ENCODE peak calls at places on chromosomes 12 and 14, in nine cellular contexts. One of them, this sample, is unnamed.

GRCh38 chr12:47870175-47870781 is 34.5 kb downstream of the VDR start:
- DNase-seq in A549: peak
- DNase-seq in Peyer's patch: peak
- DNase-seq in lower leg skin: no peak
- DNase-seq in HCT116: no peak
- DNase-seq in ovary: peak
- DNase-seq in IMR-90: no peak
- DNase-seq in tibial nerve: peak
- DNase-seq in transverse colon: peak
- DNase-seq in this sample: peak

GRCh38 chr12:42213954-42214426 is 24.1 kb downstream of the YAF2 start:
- DNase-seq in A549: no peak
- DNase-seq in Peyer's patch: no peak
- DNase-seq in lower leg skin: no peak
- DNase-seq in HCT116: no peak
- DNase-seq in ovary: peak
- DNase-seq in IMR-90: peak
- DNase-seq in tibial nerve: no peak
- DNase-seq in transverse colon: peak
- DNase-seq in this sample: peak

GRCh38 chr14:33657478-33657877 is 293.4 kb downstream of the EGLN3 start:
- DNase-seq in A549: no peak
- DNase-seq in Peyer's patch: no peak
- DNase-seq in lower leg skin: no peak
- DNase-seq in HCT116: no peak
- DNase-seq in ovary: no peak
- DNase-seq in IMR-90: peak
- DNase-seq in tibial nerve: no peak
- DNase-seq in transverse colon: no peak
- DNase-seq in this sample: no peak

GRCh38 chr12:116939734-116940133 is 29.0 kb downstream of the FBXW8 start:
- DNase-seq in A549: no peak
- DNase-seq in Peyer's patch: no peak
- DNase-seq in lower leg skin: no peak
- DNase-seq in HCT116: no peak
- DNase-seq in ovary: no peak
- DNase-seq in IMR-90: no peak
- DNase-seq in tibial nerve: no peak
- DNase-seq in transverse colon: no peak
- DNase-seq in this sample: no peak

GRCh38 chr12:3323002-3323685 is 167.9 kb upstream of the PRMT8 start:
- DNase-seq in A549: no peak
- DNase-seq in Peyer's patch: no peak
- DNase-seq in lower leg skin: no peak
- DNase-seq in HCT116: no peak
- DNase-seq in ovary: no peak
- DNase-seq in IMR-90: no peak
- DNase-seq in tibial nerve: no peak
- DNase-seq in transverse colon: no peak
- DNase-seq in this sample: peak

GRCh38 chr12:121334513-121335343 is 17.5 kb downstream of the ANAPC5 start:
- DNase-seq in A549: peak
- DNase-seq in Peyer's patch: no peak
- DNase-seq in lower leg skin: no peak
- DNase-seq in HCT116: peak
- DNase-seq in ovary: no peak
- DNase-seq in IMR-90: peak
- DNase-seq in tibial nerve: no peak
- DNase-seq in transverse colon: no peak
- DNase-seq in this sample: no peak

GRCh38 chr12:3828888-3829287 is 44.3 kb downstream of the PARP11 start:
- DNase-seq in A549: no peak
- DNase-seq in Peyer's patch: no peak
- DNase-seq in lower leg skin: no peak
- DNase-seq in HCT116: no peak
- DNase-seq in ovary: no peak
- DNase-seq in IMR-90: no peak
- DNase-seq in tibial nerve: no peak
- DNase-seq in transverse colon: no peak
- DNase-seq in this sample: no peak

GRCh38 chr12:85835417-85835809 is 796 bp downstream of the RASSF9 start:
- DNase-seq in A549: no peak
- DNase-seq in Peyer's patch: no peak
- DNase-seq in lower leg skin: no peak
- DNase-seq in HCT116: no peak
- DNase-seq in ovary: no peak
- DNase-seq in IMR-90: peak
- DNase-seq in tibial nerve: no peak
- DNase-seq in transverse colon: no peak
- DNase-seq in this sample: no peak

GRCh38 chr12:128258866-128259555 is 8.0 kb upstream of the TMEM132C start:
- DNase-seq in A549: no peak
- DNase-seq in Peyer's patch: no peak
- DNase-seq in lower leg skin: no peak
- DNase-seq in HCT116: no peak
- DNase-seq in ovary: no peak
- DNase-seq in IMR-90: no peak
- DNase-seq in tibial nerve: no peak
- DNase-seq in transverse colon: no peak
- DNase-seq in this sample: no peak

GRCh38 chr12:110320548-110320947 is 39.5 kb downstream of the ATP2A2 start:
- DNase-seq in A549: no peak
- DNase-seq in Peyer's patch: no peak
- DNase-seq in lower leg skin: no peak
- DNase-seq in HCT116: no peak
- DNase-seq in ovary: no peak
- DNase-seq in IMR-90: no peak
- DNase-seq in tibial nerve: no peak
- DNase-seq in transverse colon: no peak
- DNase-seq in this sample: no peak

GRCh38 chr14:106622200-106622745 is 1095.9 kb downstream of the TMEM121 start:
- DNase-seq in A549: no peak
- DNase-seq in Peyer's patch: no peak
- DNase-seq in lower leg skin: no peak
- DNase-seq in HCT116: no peak
- DNase-seq in ovary: no peak
- DNase-seq in IMR-90: no peak
- DNase-seq in tibial nerve: no peak
- DNase-seq in transverse colon: peak
- DNase-seq in this sample: no peak

GRCh38 chr14:103748539-103748867 is 32.9 kb downstream of the ZFYVE21 start:
- DNase-seq in A549: no peak
- DNase-seq in Peyer's patch: peak
- DNase-seq in lower leg skin: no peak
- DNase-seq in HCT116: no peak
- DNase-seq in ovary: no peak
- DNase-seq in IMR-90: no peak
- DNase-seq in tibial nerve: no peak
- DNase-seq in transverse colon: no peak
- DNase-seq in this sample: no peak

DNA sequence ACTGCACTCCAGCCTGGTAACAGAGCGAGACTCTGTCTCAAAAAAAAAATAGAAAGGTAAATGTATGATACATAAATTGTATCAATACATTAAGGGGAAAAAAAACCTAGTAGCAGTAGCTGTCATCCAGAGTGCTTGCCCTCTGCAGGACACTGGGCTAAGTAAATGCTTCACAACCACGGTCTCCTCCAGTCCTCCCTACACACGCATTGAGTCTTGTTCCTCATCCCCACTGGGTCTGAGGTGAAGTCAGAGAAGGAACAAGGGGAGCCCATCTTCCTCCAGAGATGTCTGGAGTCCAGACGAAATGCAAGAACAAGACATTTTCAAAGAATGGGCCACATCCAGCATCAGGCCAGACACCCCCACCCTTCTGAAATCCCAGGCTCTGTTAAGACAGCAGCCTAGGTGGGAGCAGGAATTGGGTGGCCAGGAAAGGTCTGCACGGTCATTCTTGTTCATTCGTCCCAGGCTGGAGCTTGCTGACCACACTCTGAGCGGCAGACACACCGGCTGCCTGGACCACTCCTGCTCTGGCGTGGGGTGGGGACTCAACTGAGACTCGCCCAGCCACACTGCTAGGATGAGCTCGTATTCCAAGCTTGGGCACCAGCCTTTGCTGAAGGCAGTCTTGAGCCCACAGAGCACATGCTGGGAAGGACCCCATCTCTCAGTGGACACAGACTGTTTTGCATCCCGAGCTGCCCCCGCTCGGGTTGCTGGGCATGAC is 45.5 kb downstream of the CHGA start:
- DNase-seq in A549: no peak
- DNase-seq in Peyer's patch: no peak
- DNase-seq in lower leg skin: no peak
- DNase-seq in HCT116: no peak
- DNase-seq in ovary: no peak
- DNase-seq in IMR-90: no peak
- DNase-seq in tibial nerve: no peak
- DNase-seq in transverse colon: no peak
- DNase-seq in this sample: peak
- TF ChIP-seq POLR2A in A549: no peak
- TF ChIP-seq POLR2A in Peyer's patch: no peak
- TF ChIP-seq POLR2A in lower leg skin: no peak
- TF ChIP-seq POLR2A in HCT116: no peak
- TF ChIP-seq POLR2A in ovary: no peak
- TF ChIP-seq POLR2A in IMR-90: no peak
- TF ChIP-seq POLR2A in tibial nerve: no peak
- TF ChIP-seq POLR2A in transverse colon: no peak
- TF ChIP-seq POLR2A in this sample: no peak

DNA sequence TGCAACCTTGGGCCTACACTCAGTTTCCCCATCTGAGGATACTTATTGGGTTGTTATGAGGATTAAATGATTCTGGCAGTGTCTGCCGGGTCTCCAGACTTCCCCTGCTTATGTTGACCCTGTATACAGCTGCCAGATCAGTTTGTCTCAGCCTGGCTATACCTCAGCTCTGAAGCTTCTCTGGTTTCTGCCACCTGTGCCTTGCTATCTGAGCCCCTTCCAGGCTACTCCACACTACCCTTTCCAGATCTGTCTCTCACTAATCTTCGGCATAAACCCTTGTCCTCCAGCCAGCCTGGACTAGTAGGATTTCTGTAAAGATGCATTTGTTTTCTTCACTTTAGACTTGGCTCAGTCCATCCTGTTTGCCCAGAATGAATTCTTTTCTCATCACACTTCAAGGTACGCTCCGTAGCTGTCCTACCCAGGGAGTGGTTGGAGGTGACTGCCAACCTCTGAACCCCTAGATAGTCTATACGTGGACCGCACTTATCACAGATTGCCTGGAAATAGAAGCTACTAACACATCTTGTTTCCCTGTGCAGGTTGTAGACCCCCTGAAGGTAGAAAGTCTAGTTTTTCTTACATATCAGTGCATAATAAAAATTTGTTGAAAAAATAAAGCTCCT is 422.4 kb downstream of the RAD51B start:
- DNase-seq in A549: no peak
- DNase-seq in Peyer's patch: no peak
- DNase-seq in lower leg skin: no peak
- DNase-seq in HCT116: no peak
- DNase-seq in ovary: no peak
- DNase-seq in IMR-90: no peak
- DNase-seq in tibial nerve: no peak
- DNase-seq in transverse colon: no peak
- DNase-seq in this sample: no peak
- TF ChIP-seq POLR2A in A549: no peak
- TF ChIP-seq POLR2A in Peyer's patch: no peak
- TF ChIP-seq POLR2A in lower leg skin: no peak
- TF ChIP-seq POLR2A in HCT116: no peak
- TF ChIP-seq POLR2A in ovary: no peak
- TF ChIP-seq POLR2A in IMR-90: no peak
- TF ChIP-seq POLR2A in tibial nerve: no peak
- TF ChIP-seq POLR2A in transverse colon: no peak
- TF ChIP-seq POLR2A in this sample: no peak

GRCh38 chr14:24432259-24433131 is 2.7 kb downstream of the KHNYN start:
- DNase-seq in A549: no peak
- DNase-seq in Peyer's patch: no peak
- DNase-seq in lower leg skin: peak
- DNase-seq in HCT116: no peak
- DNase-seq in ovary: peak
- DNase-seq in IMR-90: peak
- DNase-seq in tibial nerve: no peak
- DNase-seq in transverse colon: no peak
- DNase-seq in this sample: peak
- TF ChIP-seq POLR2A in A549: no peak
- TF ChIP-seq POLR2A in Peyer's patch: no peak
- TF ChIP-seq POLR2A in lower leg skin: no peak
- TF ChIP-seq POLR2A in HCT116: no peak
- TF ChIP-seq POLR2A in ovary: no peak
- TF ChIP-seq POLR2A in IMR-90: no peak
- TF ChIP-seq POLR2A in tibial nerve: no peak
- TF ChIP-seq POLR2A in transverse colon: no peak
- TF ChIP-seq POLR2A in this sample: no peak

GRCh38 chr14:68467425-68467824 is 325.4 kb downstream of the ZFP36L1 start:
- DNase-seq in A549: no peak
- DNase-seq in Peyer's patch: no peak
- DNase-seq in lower leg skin: no peak
- DNase-seq in HCT116: no peak
- DNase-seq in ovary: no peak
- DNase-seq in IMR-90: no peak
- DNase-seq in tibial nerve: no peak
- DNase-seq in transverse colon: no peak
- DNase-seq in this sample: peak

GRCh38 chr14:68469208-68469713 is 323.6 kb downstream of the ZFP36L1 start:
- DNase-seq in A549: no peak
- DNase-seq in Peyer's patch: no peak
- DNase-seq in lower leg skin: no peak
- DNase-seq in HCT116: no peak
- DNase-seq in ovary: no peak
- DNase-seq in IMR-90: no peak
- DNase-seq in tibial nerve: no peak
- DNase-seq in transverse colon: no peak
- DNase-seq in this sample: no peak

GRCh38 chr14:68468437-68469207 is 324.2 kb downstream of the ZFP36L1 start:
- DNase-seq in A549: no peak
- DNase-seq in Peyer's patch: no peak
- DNase-seq in lower leg skin: no peak
- DNase-seq in HCT116: no peak
- DNase-seq in ovary: no peak
- DNase-seq in IMR-90: no peak
- DNase-seq in tibial nerve: no peak
- DNase-seq in transverse colon: no peak
- DNase-seq in this sample: no peak

GRCh38 chr14:68464716-68465115 is 328.2 kb downstream of the ZFP36L1 start:
- DNase-seq in A549: peak
- DNase-seq in Peyer's patch: no peak
- DNase-seq in lower leg skin: no peak
- DNase-seq in HCT116: peak
- DNase-seq in ovary: no peak
- DNase-seq in IMR-90: peak
- DNase-seq in tibial nerve: no peak
- DNase-seq in transverse colon: no peak
- DNase-seq in this sample: no peak

DNA sequence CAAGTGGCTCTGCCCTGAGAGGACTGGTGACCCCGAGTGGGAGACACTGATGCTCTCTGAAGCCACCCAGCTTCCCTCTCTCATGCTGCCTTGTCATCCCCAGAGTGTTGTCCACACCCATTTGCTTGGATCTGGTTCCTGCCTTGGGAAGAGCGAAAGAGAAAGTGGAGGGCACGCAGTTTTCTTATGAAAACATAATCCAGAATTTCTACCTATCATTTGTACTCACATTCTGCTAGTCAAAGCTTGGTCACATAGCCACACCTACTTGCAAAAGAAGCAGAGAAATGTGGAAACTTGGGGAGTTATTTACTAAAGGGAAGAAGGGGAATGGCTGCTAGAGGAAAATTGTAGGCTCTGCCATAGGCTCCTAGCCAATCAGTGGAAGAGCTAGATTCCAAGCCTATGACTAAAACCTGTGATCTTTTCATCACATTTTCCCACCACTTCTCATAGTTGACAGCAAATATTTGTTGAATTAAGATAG is 326.3 kb downstream of the ZFP36L1 start:
- DNase-seq in A549: peak
- DNase-seq in Peyer's patch: no peak
- DNase-seq in lower leg skin: no peak
- DNase-seq in HCT116: peak
- DNase-seq in ovary: no peak
- DNase-seq in IMR-90: peak
- DNase-seq in tibial nerve: no peak
- DNase-seq in transverse colon: no peak
- DNase-seq in this sample: no peak
- TF ChIP-seq POLR2A in A549: no peak
- TF ChIP-seq POLR2A in Peyer's patch: no peak
- TF ChIP-seq POLR2A in lower leg skin: no peak
- TF ChIP-seq POLR2A in HCT116: no peak
- TF ChIP-seq POLR2A in ovary: no peak
- TF ChIP-seq POLR2A in IMR-90: no peak
- TF ChIP-seq POLR2A in tibial nerve: no peak
- TF ChIP-seq POLR2A in transverse colon: no peak
- TF ChIP-seq POLR2A in this sample: no peak